ENCODE peak calls at places on chromosomes 7 and 10, in eight cellular contexts. P, W, L, K, Q, Z, J and N are unnamed samples. For H3K9me3, the result is how much of the 10 kb centered on the place peaks cover.

GRCh38 chr10:44398747-44399477 is 14.0 kb upstream of the CXCL12 start:
- DNase-seq in L (no peak), P (no peak), W (no peak), K (no peak), Q (no peak), Z (no peak), J (no peak), N (peak)

GRCh38 chr10:86523348-86523747 is 1.8 kb upstream of the WAPL start:
- DNase-seq in K (no peak), P (no peak), Z (no peak), W (no peak), Q (no peak), L (peak), J (no peak), N (no peak)

GRCh38 chr7:29005829-29006228 is 47.7 kb upstream of the TRIL start:
- DNase-seq in Z (no peak), P (no peak), J (no peak), W (no peak), Q (no peak), L (no peak), K (peak), N (peak)

GRCh38 chr10:24310104-24310503 is 101.2 kb downstream of the KIAA1217 start:
- DNase-seq in L (no peak), J (no peak), P (no peak), Q (no peak), W (no peak), K (no peak), Z (no peak), N (no peak)

GRCh38 chr7:152081088-152081487 is 55.6 kb downstream of the GALNT11 start:
- DNase-seq in K (no peak), L (no peak), W (no peak), J (no peak), Q (no peak), P (no peak), Z (no peak), N (no peak)

GRCh38 chr7:32533313-32534024 is 38.2 kb downstream of the AVL9 start:
- DNase-seq in Q (no peak), L (no peak), K (peak), P (no peak), J (no peak), Z (no peak), W (no peak), N (no peak)

GRCh38 chr10:113273151-113273876 is 279.5 kb upstream of the HABP2 start:
- DNase-seq in K (no peak), P (no peak), L (no peak), J (peak), Z (no peak), W (no peak), Q (peak), N (no peak)

GRCh38 chr7:27364344-27364758 is 121.7 kb downstream of the EVX1 start:
- DNase-seq in Q (peak), L (no peak), J (no peak), Z (no peak), P (no peak), K (peak), W (no peak), N (no peak)

GRCh38 chr7:2632717-2633537 is 1.1 kb downstream of the TTYH3 start:
- DNase-seq in P (peak), Q (peak), J (peak), W (no peak), Z (peak), K (peak), L (peak), N (no peak)

GRCh38 chr7:94115316-94115715 is 111.2 kb upstream of the BET1 start:
- DNase-seq in P (no peak), Z (no peak), K (no peak), W (no peak), Q (no peak), J (no peak), L (no peak), N (no peak)

GRCh38 chr7:13897825-13898224 is 91.6 kb downstream of the ETV1 start:
- DNase-seq in P (no peak), K (peak), J (no peak), Q (no peak), Z (no peak), W (no peak), L (no peak), N (no peak)

GRCh38 chr7:107057474-107057833 is 12.9 kb downstream of the PRKAR2B start:
- DNase-seq in P (no peak), Z (no peak), K (no peak), L (no peak), Q (no peak), W (no peak), J (no peak), N (no peak)

GRCh38 chr7:136533732-136534131 is 334.7 kb upstream of the CHRM2 start:
- DNase-seq in W (no peak), Z (no peak), K (no peak), P (no peak), L (no peak), Q (no peak), J (no peak), N (no peak)

GRCh38 chr10:60048146-60048545 is 141.8 kb upstream of the CCDC6 start:
- DNase-seq in P (no peak), J (no peak), L (peak), Z (no peak), W (no peak), Q (no peak), K (no peak), N (no peak)

GRCh38 chr7:19368540-19368939 is 223.3 kb upstream of the FERD3L start:
- DNase-seq in L (no peak), Q (no peak), K (no peak), J (no peak), P (no peak), W (no peak), Z (no peak), N (no peak)

GRCh38 chr7:22248111-22248809 is 108.7 kb downstream of the RAPGEF5 start:
- DNase-seq in L (no peak), K (peak), P (no peak), Z (no peak), Q (no peak), W (no peak), J (no peak), N (no peak)

GRCh38 chr7:22681852-22682657 is 44.9 kb upstream of the IL6 start:
- DNase-seq in Q (no peak), W (no peak), L (no peak), P (no peak), J (no peak), Z (no peak), K (no peak), N (no peak)

GRCh38 chr7:24910551-24911212 is 69.3 kb downstream of the OSBPL3 start:
- DNase-seq in P (no peak), Q (no peak), L (no peak), W (no peak), J (no peak), K (no peak), Z (no peak), N (no peak)

GRCh38 chr7:125316451-125316850 is 386.8 kb upstream of the POT1 start:
- DNase-seq in P (no peak), Q (no peak), J (no peak), L (no peak), W (peak), K (no peak), Z (no peak), N (peak)

GRCh38 chr7:30463400-30464145 is 15.0 kb downstream of the NOD1 start:
- DNase-seq in K (no peak), Z (peak), W (no peak), P (no peak), L (no peak), Q (no peak), J (no peak), N (peak)

GRCh38 chr10:4498763-4499251 is 327.2 kb upstream of the AKR1E2 start:
- DNase-seq in Z (no peak), Q (peak), K (peak), P (no peak), J (no peak), W (no peak), L (peak), N (no peak)

GRCh38 chr7:4818000-4818794 is 42.8 kb downstream of the AP5Z1 start:
- DNase-seq in K (no peak), J (no peak), Q (no peak), L (no peak), P (no peak), Z (no peak), W (no peak), N (no peak)

DNA sequence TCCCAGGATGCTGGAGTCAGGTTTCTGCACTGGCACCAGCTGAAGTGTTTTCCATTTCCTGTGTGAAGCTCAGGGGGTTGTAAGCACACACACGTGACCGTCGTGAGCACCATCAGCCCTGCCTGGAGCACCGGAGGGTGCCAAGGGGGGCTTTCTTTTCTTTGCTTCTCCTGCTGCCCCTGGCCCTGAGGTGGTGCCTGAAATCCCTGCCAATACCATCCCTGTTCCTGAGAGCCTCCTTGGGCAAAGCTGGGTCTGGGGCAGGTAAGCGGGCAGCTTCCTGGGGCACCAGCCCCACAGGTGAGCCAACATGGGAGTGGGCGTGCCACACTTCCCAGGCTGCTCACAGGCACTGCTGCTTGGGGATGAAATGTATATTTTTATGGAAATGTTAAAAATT is 593.6 kb downstream of the DNAJB6 start:
- DNase-seq in Z (no peak), Q (no peak), K (no peak), J (peak), P (no peak), L (no peak), W (no peak), N (no peak)
- H3K9me3 ChIP-seq in Z (under half), Q (under half), K (under half), J (under half), P (under half), L (under half), W (under half), N (under half)

DNA sequence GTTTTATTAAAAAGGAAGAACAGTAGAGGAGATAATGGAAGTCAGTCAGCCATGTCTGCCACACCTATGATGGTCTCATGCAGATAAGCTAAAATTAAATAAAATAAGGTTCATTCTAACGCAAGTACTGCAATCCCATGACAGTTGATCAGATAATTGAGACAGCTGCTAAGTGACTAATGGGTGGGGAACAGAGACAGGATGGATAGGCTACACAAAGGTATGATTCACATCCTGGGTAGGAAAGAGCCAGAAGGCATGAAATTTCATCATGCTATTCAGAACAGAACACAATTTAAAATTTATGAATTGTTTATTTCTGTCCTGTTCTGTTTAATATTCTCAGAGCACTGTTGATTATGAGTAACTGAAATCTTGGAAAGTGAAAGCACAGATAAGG is 381.7 kb upstream of the SORCS1 start:
- DNase-seq in P (no peak), Q (no peak), L (peak), W (no peak), Z (no peak), K (peak), J (no peak), N (no peak)
- H3K9me3 ChIP-seq in P (under half), Q (under half), L (under half), W (under half), Z (under half), K (under half), J (under half), N (under half)

GRCh38 chr10:131124945-131125344 is 186.6 kb downstream of the TCERG1L start:
- DNase-seq in J (no peak), W (no peak), K (no peak), Q (no peak), Z (no peak), P (no peak), L (no peak), N (no peak)

GRCh38 chr10:131119626-131120355 is 191.7 kb downstream of the TCERG1L start:
- DNase-seq in Z (no peak), J (peak), Q (no peak), L (no peak), K (no peak), P (no peak), W (no peak), N (no peak)

GRCh38 chr10:131117416-131118212 is 193.9 kb downstream of the TCERG1L start:
- DNase-seq in W (no peak), J (no peak), P (no peak), Q (no peak), K (no peak), L (no peak), Z (no peak), N (no peak)

GRCh38 chr10:131123496-131123895 is 188.0 kb downstream of the TCERG1L start:
- DNase-seq in K (no peak), P (no peak), J (peak), W (no peak), L (no peak), Q (no peak), Z (no peak), N (no peak)

GRCh38 chr10:131121511-131122035 is 189.9 kb downstream of the TCERG1L start:
- DNase-seq in W (no peak), Q (no peak), J (peak), Z (no peak), P (no peak), K (no peak), L (no peak), N (no peak)
- H3K9me3 ChIP-seq in W (under half), Q (under half), J (under half), Z (under half), P (under half), K (under half), L (under half), N (under half)

DNA sequence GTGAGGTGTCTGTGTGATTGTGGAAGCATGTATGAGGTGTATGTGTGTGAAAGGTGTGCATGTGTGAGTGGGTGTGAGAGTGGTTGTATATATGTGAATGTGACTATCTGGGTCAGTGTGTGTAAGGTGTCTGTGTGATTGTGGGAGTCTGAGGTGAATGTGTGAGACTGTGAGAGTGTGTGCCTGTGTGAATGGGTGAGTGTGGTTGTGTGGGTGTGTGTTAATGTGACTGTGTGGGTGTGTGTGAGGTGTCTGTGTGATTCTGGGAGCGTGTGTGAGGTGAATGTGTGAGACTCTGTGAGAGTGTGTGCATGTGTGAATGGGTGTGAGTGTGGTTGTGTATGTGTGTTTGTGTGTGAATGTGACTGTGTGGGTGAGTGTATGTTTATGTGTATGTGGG is 385.1 kb downstream of the TCERG1L start:
- DNase-seq in P (no peak), W (no peak), Q (no peak), J (no peak), Z (no peak), K (no peak), L (no peak), N (no peak)
- H3K9me3 ChIP-seq in P (under half), W (under half), Q (under half), J (under half), Z (under half), K (under half), L (under half), N (under half)

DNA sequence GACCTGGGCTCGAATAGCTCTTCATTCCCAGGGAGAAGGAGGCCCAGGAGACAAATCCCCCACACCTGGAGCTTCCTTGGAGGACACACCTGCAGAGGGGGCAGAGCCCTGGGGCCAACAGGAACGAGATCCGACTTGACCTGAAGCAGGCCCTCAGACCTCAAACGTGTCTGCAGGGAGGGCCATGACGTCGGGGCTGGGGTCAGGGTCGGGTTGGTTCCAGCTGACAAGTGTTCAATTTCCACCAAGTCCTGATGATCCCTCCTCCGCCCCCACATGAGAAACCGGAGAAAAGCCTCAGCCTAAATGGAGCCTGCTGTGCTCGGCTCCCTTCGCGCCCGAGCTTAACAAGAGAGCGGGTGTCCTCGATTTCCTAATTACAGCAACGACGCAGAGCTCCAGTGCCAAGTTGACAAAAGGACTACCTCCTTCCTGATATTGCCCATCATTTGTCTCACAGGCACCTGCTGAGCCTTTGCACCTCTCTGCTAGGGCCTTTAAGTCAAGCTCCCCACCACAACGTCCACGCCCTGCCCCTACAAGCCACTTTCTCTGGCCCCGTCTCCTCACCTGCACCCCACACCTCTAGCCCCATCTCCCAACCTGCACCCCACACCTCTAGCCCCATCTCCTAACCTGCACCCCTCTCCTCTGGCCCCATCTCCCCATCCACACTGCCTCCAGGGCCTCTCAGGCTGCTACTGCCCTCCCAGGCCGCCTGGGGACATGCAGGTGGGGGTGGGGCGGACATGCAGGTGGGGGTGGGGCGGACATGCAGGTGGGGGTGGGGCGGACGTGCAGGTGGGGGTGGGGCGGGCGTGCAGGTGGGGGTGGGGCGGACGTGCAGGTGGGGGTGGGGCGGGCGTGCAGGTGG is 519.4 kb downstream of the GLRX3 start:
- DNase-seq in K (no peak), J (no peak), P (no peak), Q (no peak), W (no peak), Z (no peak), L (no peak), N (no peak)
- H3K9me3 ChIP-seq in K (under half), J (under half), P (under half), Q (under half), W (under half), Z (under half), L (under half), N (under half)

DNA sequence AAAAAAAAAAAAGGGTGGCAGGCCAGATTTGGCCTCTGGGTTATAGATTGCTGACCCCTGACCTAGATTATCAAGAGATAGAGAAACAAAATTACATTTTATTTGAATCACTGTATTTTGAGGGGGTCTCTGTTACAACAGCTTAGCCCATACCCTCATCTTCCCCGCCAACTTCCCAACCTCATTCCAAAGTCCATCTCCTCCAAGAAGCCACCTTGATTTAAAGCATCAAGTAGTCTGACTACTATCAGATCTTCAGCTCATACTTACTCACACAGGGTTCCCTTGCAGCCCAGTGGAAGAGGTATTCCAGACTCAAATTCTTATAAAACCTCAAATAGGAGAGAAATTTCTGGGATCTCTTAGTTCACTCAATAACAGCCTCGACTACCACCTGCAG is 20.4 kb downstream of the ZC3HAV1 start:
- DNase-seq in Z (no peak), W (no peak), P (no peak), Q (no peak), K (no peak), J (no peak), L (no peak), N (no peak)
- H3K9me3 ChIP-seq in Z (under half), W (under half), P (under half), Q (under half), K (under half), J (under half), L (under half), N (under half)

DNA sequence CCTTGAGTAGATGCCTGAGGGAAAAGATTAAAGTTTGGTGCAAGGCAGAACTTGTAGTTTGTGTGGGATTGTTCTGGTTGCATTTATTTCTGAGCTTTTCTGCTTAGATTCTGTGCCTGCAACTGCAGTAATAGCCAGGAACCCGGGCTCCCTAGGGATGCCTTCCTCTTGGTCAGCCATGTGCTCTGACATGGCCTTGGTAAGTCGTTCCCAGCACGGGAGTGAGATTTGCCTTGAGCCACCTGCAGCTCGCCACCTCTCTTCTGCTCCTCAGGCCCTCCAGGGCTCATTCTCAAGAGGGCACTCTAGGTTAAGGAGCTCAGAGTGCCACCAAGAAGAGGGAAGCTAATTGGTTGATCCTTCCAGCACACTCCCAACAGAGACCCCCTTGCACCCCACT is 350.6 kb upstream of the MKI67 start:
- DNase-seq in K (no peak), J (peak), Z (no peak), Q (no peak), L (no peak), P (no peak), W (no peak), N (no peak)
- H3K9me3 ChIP-seq in K (under half), J (under half), Z (under half), Q (under half), L (under half), P (under half), W (under half), N (under half)

DNA sequence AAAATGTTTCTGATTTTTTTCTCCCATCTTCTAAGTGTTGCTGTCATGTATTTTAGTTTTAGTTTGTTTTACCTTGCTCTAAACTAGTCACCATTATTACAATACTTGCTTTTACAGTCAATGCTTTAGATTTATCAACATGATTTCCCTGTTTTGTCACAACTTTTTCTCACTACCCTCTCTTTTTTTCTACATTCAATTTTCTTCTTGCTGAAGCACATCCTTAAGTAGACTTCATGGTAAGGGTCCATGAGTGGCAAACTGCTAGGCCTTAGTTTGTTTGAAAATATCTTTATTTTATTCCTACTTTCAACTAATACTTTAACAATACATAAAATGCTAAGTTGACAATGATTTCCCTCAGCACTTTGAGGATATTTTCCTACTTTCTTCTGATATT is 173.5 kb downstream of the DNAJC1 start:
- DNase-seq in Q (no peak), L (no peak), J (no peak), K (no peak), P (no peak), Z (no peak), W (no peak), N (no peak)
- H3K9me3 ChIP-seq in Q (half or more), L (under half), J (under half), K (under half), P (under half), Z (under half), W (under half), N (under half)